ENCODE peak calls at places on chromosomes 3 and 15, in seven cellular contexts. One of them, this sample, is unnamed.

GRCh38 chr15:85831415-85832113 is 36.8 kb upstream of the KLHL25 start:
- DNase-seq in spleen: no peak
- DNase-seq in H1: no peak
- DNase-seq in HCT116: peak; percentile 37
- DNase-seq in HepG2: peak; percentile 47
- DNase-seq in transverse colon: peak; percentile 73
- DNase-seq in breast epithelium: peak; percentile 60
- DNase-seq in this sample: peak; percentile 74

GRCh38 chr15:59952960-59953359 is 51.2 kb upstream of the FOXB1 start:
- DNase-seq in spleen: no peak
- DNase-seq in H1: no peak
- DNase-seq in HCT116: no peak
- DNase-seq in HepG2: no peak
- DNase-seq in transverse colon: no peak
- DNase-seq in breast epithelium: no peak
- DNase-seq in this sample: no peak

GRCh38 chr15:98686983-98687382 is 38.6 kb downstream of the IGF1R start:
- DNase-seq in spleen: no peak
- DNase-seq in H1: no peak
- DNase-seq in HCT116: no peak
- DNase-seq in HepG2: no peak
- DNase-seq in transverse colon: no peak
- DNase-seq in breast epithelium: no peak
- DNase-seq in this sample: no peak

GRCh38 chr15:76337047-76337738 is 620 bp downstream of the ISL2 start:
- DNase-seq in spleen: no peak
- DNase-seq in H1: no peak
- DNase-seq in HCT116: no peak
- DNase-seq in HepG2: peak; percentile 39
- DNase-seq in transverse colon: peak; percentile 19
- DNase-seq in breast epithelium: no peak
- DNase-seq in this sample: no peak

GRCh38 chr15:31049682-31050606 is 51.6 kb downstream of the TRPM1 start:
- DNase-seq in spleen: no peak
- DNase-seq in H1: no peak
- DNase-seq in HCT116: no peak
- DNase-seq in HepG2: no peak
- DNase-seq in transverse colon: no peak
- DNase-seq in breast epithelium: no peak
- DNase-seq in this sample: no peak

GRCh38 chr3:197714251-197714650 is 22.5 kb downstream of the RUBCN start:
- DNase-seq in spleen: no peak
- DNase-seq in H1: no peak
- DNase-seq in HCT116: no peak
- DNase-seq in HepG2: no peak
- DNase-seq in transverse colon: no peak
- DNase-seq in breast epithelium: no peak
- DNase-seq in this sample: no peak

GRCh38 chr3:53161345-53161819 is 373 bp downstream of the PRKCD start:
- DNase-seq in spleen: peak; percentile 93
- DNase-seq in H1: no peak
- DNase-seq in HCT116: no peak
- DNase-seq in HepG2: no peak
- DNase-seq in transverse colon: peak; percentile 57
- DNase-seq in breast epithelium: no peak
- DNase-seq in this sample: no peak

GRCh38 chr3:30610702-30611410 is 4.5 kb downstream of the TGFBR2 start:
- DNase-seq in spleen: no peak
- DNase-seq in H1: no peak
- DNase-seq in HCT116: no peak
- DNase-seq in HepG2: no peak
- DNase-seq in transverse colon: no peak
- DNase-seq in breast epithelium: no peak
- DNase-seq in this sample: no peak

GRCh38 chr15:50906954-50907865 is 1.3 kb upstream of the AP4E1 start:
- DNase-seq in spleen: peak; percentile 82
- DNase-seq in H1: no peak
- DNase-seq in HCT116: no peak
- DNase-seq in HepG2: peak; percentile 73
- DNase-seq in transverse colon: peak; percentile 57
- DNase-seq in breast epithelium: no peak
- DNase-seq in this sample: no peak

GRCh38 chr15:85690546-85691226 is 104.0 kb downstream of the KLHL25 start:
- DNase-seq in spleen: no peak
- DNase-seq in H1: no peak
- DNase-seq in HCT116: no peak
- DNase-seq in HepG2: no peak
- DNase-seq in transverse colon: no peak
- DNase-seq in breast epithelium: no peak
- DNase-seq in this sample: no peak

GRCh38 chr3:123337226-123337625 is 111.7 kb downstream of the ADCY5 start:
- DNase-seq in spleen: peak; percentile 33
- DNase-seq in H1: no peak
- DNase-seq in HCT116: no peak
- DNase-seq in HepG2: no peak
- DNase-seq in transverse colon: no peak
- DNase-seq in breast epithelium: peak; percentile 17
- DNase-seq in this sample: peak; percentile 20

GRCh38 chr3:123339302-123339701 is 109.6 kb downstream of the ADCY5 start:
- DNase-seq in spleen: peak; percentile 34
- DNase-seq in H1: no peak
- DNase-seq in HCT116: no peak
- DNase-seq in HepG2: no peak
- DNase-seq in transverse colon: no peak
- DNase-seq in breast epithelium: peak; percentile 7
- DNase-seq in this sample: no peak

GRCh38 chr3:123338021-123338619 is 110.8 kb downstream of the ADCY5 start:
- DNase-seq in spleen: peak; percentile 71
- DNase-seq in H1: no peak
- DNase-seq in HCT116: no peak
- DNase-seq in HepG2: no peak
- DNase-seq in transverse colon: no peak
- DNase-seq in breast epithelium: peak; percentile 48
- DNase-seq in this sample: no peak

GRCh38 chr3:123336441-123336851 is 112.4 kb downstream of the ADCY5 start:
- DNase-seq in spleen: peak; percentile 70
- DNase-seq in H1: no peak
- DNase-seq in HCT116: no peak
- DNase-seq in HepG2: no peak
- DNase-seq in transverse colon: no peak
- DNase-seq in breast epithelium: no peak
- DNase-seq in this sample: peak; percentile 36

DNA sequence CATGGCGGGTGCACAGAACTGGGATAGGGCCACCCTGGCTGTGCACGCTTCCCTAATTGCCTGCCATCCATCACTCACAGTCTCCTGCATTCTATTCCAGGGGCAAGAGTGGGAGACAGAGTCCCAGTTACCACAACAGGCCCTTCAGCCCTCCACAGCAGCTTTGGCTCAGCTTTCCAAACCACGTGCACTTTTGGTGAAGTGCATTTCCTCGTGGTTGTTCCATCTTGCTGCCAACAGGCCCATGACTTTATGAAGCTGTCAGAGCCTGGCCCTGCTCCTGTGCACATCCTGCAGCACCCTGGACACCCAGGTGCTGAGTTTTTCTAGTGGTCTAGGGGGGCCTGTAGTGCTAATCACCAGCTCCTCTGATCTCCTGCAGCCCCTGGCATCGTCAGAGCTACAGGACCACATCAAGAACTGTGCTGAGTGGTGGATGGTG is 110.2 kb downstream of the ADCY5 start:
- DNase-seq in spleen: peak; percentile 67
- DNase-seq in H1: no peak
- DNase-seq in HCT116: no peak
- DNase-seq in HepG2: no peak
- DNase-seq in transverse colon: no peak
- DNase-seq in breast epithelium: peak; percentile 5
- DNase-seq in this sample: peak; percentile 38
- TF ChIP-seq POLR2AphosphoS5 in spleen: no peak
- TF ChIP-seq POLR2AphosphoS5 in H1: no peak
- TF ChIP-seq POLR2AphosphoS5 in HCT116: no peak
- TF ChIP-seq POLR2AphosphoS5 in HepG2: no peak
- TF ChIP-seq POLR2AphosphoS5 in transverse colon: no peak
- TF ChIP-seq POLR2AphosphoS5 in breast epithelium: no peak
- TF ChIP-seq POLR2AphosphoS5 in this sample: no peak

GRCh38 chr15:58649175-58649574 is 100.3 kb downstream of the ADAM10 start:
- DNase-seq in spleen: no peak
- DNase-seq in H1: no peak
- DNase-seq in HCT116: no peak
- DNase-seq in HepG2: no peak
- DNase-seq in transverse colon: no peak
- DNase-seq in breast epithelium: no peak
- DNase-seq in this sample: no peak

GRCh38 chr15:58650102-58650501 is 99.4 kb downstream of the ADAM10 start:
- DNase-seq in spleen: no peak
- DNase-seq in H1: no peak
- DNase-seq in HCT116: no peak
- DNase-seq in HepG2: no peak
- DNase-seq in transverse colon: no peak
- DNase-seq in breast epithelium: no peak
- DNase-seq in this sample: no peak
- TF ChIP-seq POLR2A in spleen: no peak
- TF ChIP-seq POLR2A in H1: no peak
- TF ChIP-seq POLR2A in HCT116: no peak
- TF ChIP-seq POLR2A in HepG2: no peak
- TF ChIP-seq POLR2A in transverse colon: no peak
- TF ChIP-seq POLR2A in breast epithelium: no peak
- TF ChIP-seq POLR2A in this sample: no peak

DNA sequence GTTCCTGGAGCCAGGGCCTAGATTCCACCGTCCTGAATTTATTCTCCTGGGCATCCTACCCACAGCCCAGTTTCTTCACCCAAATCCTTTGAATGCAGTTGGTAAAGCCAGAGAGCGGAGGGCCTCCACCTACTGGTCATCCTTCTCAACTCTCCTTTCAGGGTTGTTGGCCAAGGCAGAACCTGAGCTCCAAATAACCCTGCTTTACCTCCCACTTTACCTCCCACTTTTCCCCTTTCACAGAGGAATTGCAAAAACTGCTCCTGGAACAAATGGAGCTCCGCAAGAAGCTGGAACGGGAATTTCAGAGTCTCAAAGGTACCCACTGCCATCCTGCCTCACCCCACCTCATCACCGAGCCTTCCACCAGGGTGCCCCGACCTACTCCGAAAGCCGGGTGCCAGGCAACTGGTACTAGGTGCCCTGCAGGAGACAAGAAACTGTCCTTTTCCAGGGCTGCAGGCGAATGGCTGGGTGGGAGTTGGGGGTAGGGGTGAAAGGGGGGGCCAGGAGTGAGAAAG is 6.8 kb downstream of the SKOR1 start:
- DNase-seq in spleen: no peak
- DNase-seq in H1: no peak
- DNase-seq in HCT116: no peak
- DNase-seq in HepG2: no peak
- DNase-seq in transverse colon: no peak
- DNase-seq in breast epithelium: peak; percentile 49
- DNase-seq in this sample: no peak
- H3K4me1 ChIP-seq in spleen: peaks cover 80% of the 10 kb centered on the region
- H3K4me1 ChIP-seq in H1: peaks cover 25% of the 10 kb centered on the region
- H3K4me1 ChIP-seq in HCT116: no peaks in the 10 kb centered on the region
- H3K4me1 ChIP-seq in HepG2: peaks cover 32% of the 10 kb centered on the region
- H3K4me1 ChIP-seq in transverse colon: peaks cover 73% of the 10 kb centered on the region
- H3K4me1 ChIP-seq in breast epithelium: peaks cover 28% of the 10 kb centered on the region
- H3K4me1 ChIP-seq in this sample: peaks cover 69% of the 10 kb centered on the region

DNA sequence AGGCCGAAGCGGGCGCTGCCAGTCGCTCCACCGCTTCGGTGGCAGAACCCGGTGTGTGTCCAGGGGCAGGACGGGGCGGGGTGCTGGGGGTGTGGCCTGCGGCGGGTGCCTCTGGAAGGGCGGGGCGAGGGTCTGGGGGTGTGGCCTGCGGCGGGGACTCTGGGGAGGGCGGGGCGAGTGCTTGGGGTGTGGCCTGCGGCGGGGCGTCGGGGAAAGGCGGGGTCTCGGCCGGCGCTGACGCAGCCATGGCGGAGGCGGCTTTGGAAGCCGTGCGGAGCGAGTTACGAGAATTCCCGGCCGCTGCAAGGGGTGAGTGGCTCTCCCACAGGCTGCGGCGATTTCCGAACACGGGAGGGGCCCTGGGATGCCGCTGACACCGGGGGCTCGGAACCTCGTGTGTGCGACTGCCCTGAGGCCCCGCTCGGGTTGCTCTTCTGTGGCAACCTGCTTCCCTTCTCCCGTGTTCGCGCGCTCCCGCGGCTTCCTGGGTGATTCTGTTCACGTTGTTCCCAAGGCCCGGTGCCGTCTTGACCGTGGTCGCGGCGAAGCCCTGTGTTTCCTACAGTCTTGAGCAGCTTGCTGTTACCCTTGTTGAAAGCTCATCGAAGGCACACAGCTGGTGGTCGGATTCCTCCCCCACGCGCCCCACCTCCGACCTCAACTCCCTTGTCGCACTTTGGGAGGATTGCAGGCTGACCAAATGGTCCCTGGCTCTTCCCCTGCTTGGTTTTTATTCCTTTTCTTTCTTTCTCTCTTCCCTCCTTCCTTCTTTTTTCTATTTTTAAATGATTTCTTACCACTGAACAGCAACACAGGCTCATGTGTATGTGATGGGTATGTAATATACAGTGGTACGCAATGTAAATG is at the start of gene JMJD7:
- DNase-seq in spleen: peak; percentile 99
- DNase-seq in H1: peak; percentile 59
- DNase-seq in HCT116: peak; percentile 51
- DNase-seq in HepG2: peak; percentile 61
- DNase-seq in transverse colon: peak; percentile 97
- DNase-seq in breast epithelium: peak; percentile 96
- DNase-seq in this sample: peak; percentile 96
- TF ChIP-seq POLR2AphosphoS5 in spleen: peak; percentile 87
- TF ChIP-seq POLR2AphosphoS5 in H1: no peak
- TF ChIP-seq POLR2AphosphoS5 in HCT116: peak; percentile 89
- TF ChIP-seq POLR2AphosphoS5 in HepG2: peak; percentile 71
- TF ChIP-seq POLR2AphosphoS5 in transverse colon: peak; percentile 58
- TF ChIP-seq POLR2AphosphoS5 in breast epithelium: peak; percentile 58
- TF ChIP-seq POLR2AphosphoS5 in this sample: peak; percentile 63

GRCh38 chr15:67178569-67179210 is 75.8 kb downstream of the AAGAB start:
- DNase-seq in spleen: no peak
- DNase-seq in H1: no peak
- DNase-seq in HCT116: no peak
- DNase-seq in HepG2: no peak
- DNase-seq in transverse colon: no peak
- DNase-seq in breast epithelium: no peak
- DNase-seq in this sample: no peak

GRCh38 chr15:67180514-67181191 is 73.8 kb downstream of the AAGAB start:
- DNase-seq in spleen: no peak
- DNase-seq in H1: no peak
- DNase-seq in HCT116: no peak
- DNase-seq in HepG2: no peak
- DNase-seq in transverse colon: no peak
- DNase-seq in breast epithelium: no peak
- DNase-seq in this sample: no peak

GRCh38 chr15:67181221-67181639 is 73.2 kb downstream of the AAGAB start:
- DNase-seq in spleen: no peak
- DNase-seq in H1: no peak
- DNase-seq in HCT116: no peak
- DNase-seq in HepG2: no peak
- DNase-seq in transverse colon: no peak
- DNase-seq in breast epithelium: no peak
- DNase-seq in this sample: peak; percentile 36

GRCh38 chr15:67179411-67179995 is 75.0 kb downstream of the AAGAB start:
- DNase-seq in spleen: no peak
- DNase-seq in H1: no peak
- DNase-seq in HCT116: no peak
- DNase-seq in HepG2: no peak
- DNase-seq in transverse colon: no peak
- DNase-seq in breast epithelium: no peak
- DNase-seq in this sample: peak; percentile 47

GRCh38 chr15:67180035-67180434 is 74.4 kb downstream of the AAGAB start:
- DNase-seq in spleen: no peak
- DNase-seq in H1: no peak
- DNase-seq in HCT116: no peak
- DNase-seq in HepG2: no peak
- DNase-seq in transverse colon: no peak
- DNase-seq in breast epithelium: no peak
- DNase-seq in this sample: no peak
- TF ChIP-seq POLR2A in spleen: no peak
- TF ChIP-seq POLR2A in H1: no peak
- TF ChIP-seq POLR2A in HCT116: no peak
- TF ChIP-seq POLR2A in HepG2: no peak
- TF ChIP-seq POLR2A in transverse colon: no peak
- TF ChIP-seq POLR2A in breast epithelium: no peak
- TF ChIP-seq POLR2A in this sample: no peak